ENCODE peak calls at places on chromosomes 11 and 22, in four cellular contexts. X is ovary, R is IMR-90, A is kidney tubule cell. T is an unnamed sample.

GRCh38 chr11:60951611-60951908 is 416 bp downstream of the SLC15A3 start:
- DNase-seq in X (no peak), R (no peak), A (no peak), T (no peak)

GRCh38 chr11:10400856-10401255 is 54.2 kb upstream of the AMPD3 start:
- DNase-seq in X (no peak), R (peak), A (no peak), T (no peak)

GRCh38 chr22:19235874-19236273 is 55.6 kb downstream of the CLTCL1 start:
- DNase-seq in X (no peak), R (no peak), A (no peak), T (no peak)

GRCh38 chr11:123653997-123654565 is 343 bp downstream of the SCN3B start:
- DNase-seq in X (peak), R (peak), A (peak), T (peak)

GRCh38 chr22:20080776-20081654 is 974 bp downstream of the DGCR8 start:
- DNase-seq in X (peak), R (peak), A (peak), T (peak)

GRCh38 chr11:66045177-66045639 is 3.8 kb downstream of the GAL3ST3 start:
- DNase-seq in X (peak), R (peak), A (peak), T (peak)

GRCh38 chr11:7268727-7269126 is 17.0 kb downstream of the SYT9 start:
- DNase-seq in X (no peak), R (no peak), A (no peak), T (no peak)

GRCh38 chr11:39817248-39817647 is 1642.2 kb downstream of the LRRC4C start:
- DNase-seq in X (no peak), R (no peak), A (no peak), T (no peak)

GRCh38 chr22:27100789-27101188 is 443.4 kb downstream of the MIAT start:
- DNase-seq in X (peak), R (peak), A (peak), T (no peak)

GRCh38 chr22:44975444-44976262 is 34.2 kb downstream of the PHF21B start:
- DNase-seq in X (peak), R (peak), A (peak), T (peak)

GRCh38 chr11:13000721-13001120 is 8.4 kb upstream of the RASSF10 start:
- DNase-seq in X (no peak), R (no peak), A (peak), T (peak)